ENCODE peak calls at places on chromosomes 16 and 17, in ten cellular contexts. One of them, this sample, is unnamed.
A peak's percentile ranks its signal among the peaks of the same experiment; 100 is the strongest.

GRCh38 chr16:84532299-84532724 is 27.9 kb upstream of the MEAK7 start:
- DNase-seq in SK-N-DZ: no peak
- DNase-seq in pulmonary artery endothelial cell: peak; percentile 89
- DNase-seq in right cardiac atrium: peak; percentile 87
- DNase-seq in GM04504: peak; percentile 95
- DNase-seq in RWPE1: peak; percentile 86
- DNase-seq in stimulated activated naive CD4-positive, alpha-beta T cell: no peak
- DNase-seq in T47D: peak; percentile 33
- DNase-seq in activated CD8-positive, alpha-beta memory T cell treated with anti-CD3 and anti-CD28 coated beads, Interleukin-2, amount 10 ng/mL, durations not matched to agents 7 days and 5 days: no peak
- DNase-seq in nephron progenitor cell: no peak
- DNase-seq in this sample: no peak

GRCh38 chr17:39152134-39152884 is 872 bp upstream of the PLXDC1 start:
- DNase-seq in SK-N-DZ: no peak
- DNase-seq in pulmonary artery endothelial cell: no peak
- DNase-seq in right cardiac atrium: peak; percentile 65
- DNase-seq in GM04504: no peak
- DNase-seq in RWPE1: no peak
- DNase-seq in stimulated activated naive CD4-positive, alpha-beta T cell: peak; percentile 53
- DNase-seq in T47D: peak; percentile 37
- DNase-seq in activated CD8-positive, alpha-beta memory T cell treated with anti-CD3 and anti-CD28 coated beads, Interleukin-2, amount 10 ng/mL, durations not matched to agents 7 days and 5 days: peak; percentile 56
- DNase-seq in nephron progenitor cell: peak; percentile 40
- DNase-seq in this sample: no peak

GRCh38 chr17:63764701-63765100 is 8.7 kb downstream of the CCDC47 start:
- DNase-seq in SK-N-DZ: no peak
- DNase-seq in pulmonary artery endothelial cell: no peak
- DNase-seq in right cardiac atrium: no peak
- DNase-seq in GM04504: no peak
- DNase-seq in RWPE1: no peak
- DNase-seq in stimulated activated naive CD4-positive, alpha-beta T cell: no peak
- DNase-seq in T47D: no peak
- DNase-seq in activated CD8-positive, alpha-beta memory T cell treated with anti-CD3 and anti-CD28 coated beads, Interleukin-2, amount 10 ng/mL, durations not matched to agents 7 days and 5 days: no peak
- DNase-seq in nephron progenitor cell: no peak
- DNase-seq in this sample: no peak

GRCh38 chr16:1674751-1675664 is 3.1 kb upstream of the JPT2 start:
- DNase-seq in SK-N-DZ: no peak
- DNase-seq in pulmonary artery endothelial cell: no peak
- DNase-seq in right cardiac atrium: peak; percentile 33
- DNase-seq in GM04504: peak; percentile 28
- DNase-seq in RWPE1: peak; percentile 65
- DNase-seq in stimulated activated naive CD4-positive, alpha-beta T cell: no peak
- DNase-seq in T47D: no peak
- DNase-seq in activated CD8-positive, alpha-beta memory T cell treated with anti-CD3 and anti-CD28 coated beads, Interleukin-2, amount 10 ng/mL, durations not matched to agents 7 days and 5 days: no peak
- DNase-seq in nephron progenitor cell: no peak
- DNase-seq in this sample: no peak

GRCh38 chr16:72561-73537 is at the start of gene RHBDF1:
- DNase-seq in SK-N-DZ: no peak
- DNase-seq in pulmonary artery endothelial cell: no peak
- DNase-seq in right cardiac atrium: peak; percentile 89
- DNase-seq in GM04504: no peak
- DNase-seq in RWPE1: peak; percentile 74
- DNase-seq in stimulated activated naive CD4-positive, alpha-beta T cell: no peak
- DNase-seq in T47D: peak; percentile 77
- DNase-seq in activated CD8-positive, alpha-beta memory T cell treated with anti-CD3 and anti-CD28 coated beads, Interleukin-2, amount 10 ng/mL, durations not matched to agents 7 days and 5 days: no peak
- DNase-seq in nephron progenitor cell: peak; percentile 81
- DNase-seq in this sample: no peak

GRCh38 chr17:39045948-39046679 is 78.9 kb upstream of the FBXO47 start:
- DNase-seq in SK-N-DZ: peak; percentile 9
- DNase-seq in pulmonary artery endothelial cell: no peak
- DNase-seq in right cardiac atrium: no peak
- DNase-seq in GM04504: no peak
- DNase-seq in RWPE1: no peak
- DNase-seq in stimulated activated naive CD4-positive, alpha-beta T cell: no peak
- DNase-seq in T47D: no peak
- DNase-seq in activated CD8-positive, alpha-beta memory T cell treated with anti-CD3 and anti-CD28 coated beads, Interleukin-2, amount 10 ng/mL, durations not matched to agents 7 days and 5 days: no peak
- DNase-seq in nephron progenitor cell: peak; percentile 18
- DNase-seq in this sample: no peak

GRCh38 chr16:2473999-2474876 is 689 bp upstream of the TBC1D24 start:
- DNase-seq in SK-N-DZ: peak; percentile 49
- DNase-seq in pulmonary artery endothelial cell: no peak
- DNase-seq in right cardiac atrium: peak; percentile 84
- DNase-seq in GM04504: no peak
- DNase-seq in RWPE1: no peak
- DNase-seq in stimulated activated naive CD4-positive, alpha-beta T cell: peak; percentile 62
- DNase-seq in T47D: peak; percentile 60
- DNase-seq in activated CD8-positive, alpha-beta memory T cell treated with anti-CD3 and anti-CD28 coated beads, Interleukin-2, amount 10 ng/mL, durations not matched to agents 7 days and 5 days: peak; percentile 72
- DNase-seq in nephron progenitor cell: peak; percentile 61
- DNase-seq in this sample: no peak

GRCh38 chr17:81551458-81552243 is 502 bp downstream of the FAAP100 start:
- DNase-seq in SK-N-DZ: no peak
- DNase-seq in pulmonary artery endothelial cell: no peak
- DNase-seq in right cardiac atrium: peak; percentile 67
- DNase-seq in GM04504: no peak
- DNase-seq in RWPE1: peak; percentile 24
- DNase-seq in stimulated activated naive CD4-positive, alpha-beta T cell: no peak
- DNase-seq in T47D: peak; percentile 61
- DNase-seq in activated CD8-positive, alpha-beta memory T cell treated with anti-CD3 and anti-CD28 coated beads, Interleukin-2, amount 10 ng/mL, durations not matched to agents 7 days and 5 days: peak; percentile 50
- DNase-seq in nephron progenitor cell: peak; percentile 51
- DNase-seq in this sample: no peak

GRCh38 chr16:30948956-30949654 is at the start of gene ORAI3:
- DNase-seq in SK-N-DZ: peak; percentile 46
- DNase-seq in pulmonary artery endothelial cell: no peak
- DNase-seq in right cardiac atrium: peak; percentile 93
- DNase-seq in GM04504: no peak
- DNase-seq in RWPE1: peak; percentile 48
- DNase-seq in stimulated activated naive CD4-positive, alpha-beta T cell: peak; percentile 36
- DNase-seq in T47D: peak; percentile 77
- DNase-seq in activated CD8-positive, alpha-beta memory T cell treated with anti-CD3 and anti-CD28 coated beads, Interleukin-2, amount 10 ng/mL, durations not matched to agents 7 days and 5 days: peak; percentile 76
- DNase-seq in nephron progenitor cell: peak; percentile 71
- DNase-seq in this sample: no peak

GRCh38 chr17:8300629-8301242 is 5.5 kb upstream of the SLC25A35 start:
- DNase-seq in SK-N-DZ: peak; percentile 85
- DNase-seq in pulmonary artery endothelial cell: no peak
- DNase-seq in right cardiac atrium: peak; percentile 78
- DNase-seq in GM04504: no peak
- DNase-seq in RWPE1: peak; percentile 84
- DNase-seq in stimulated activated naive CD4-positive, alpha-beta T cell: peak; percentile 74
- DNase-seq in T47D: peak; percentile 74
- DNase-seq in activated CD8-positive, alpha-beta memory T cell treated with anti-CD3 and anti-CD28 coated beads, Interleukin-2, amount 10 ng/mL, durations not matched to agents 7 days and 5 days: peak; percentile 74
- DNase-seq in nephron progenitor cell: peak; percentile 58
- DNase-seq in this sample: no peak

GRCh38 chr16:72105978-72106377 is 12.3 kb downstream of the DHX38 start:
- DNase-seq in SK-N-DZ: no peak
- DNase-seq in pulmonary artery endothelial cell: no peak
- DNase-seq in right cardiac atrium: no peak
- DNase-seq in GM04504: no peak
- DNase-seq in RWPE1: no peak
- DNase-seq in stimulated activated naive CD4-positive, alpha-beta T cell: no peak
- DNase-seq in T47D: no peak
- DNase-seq in activated CD8-positive, alpha-beta memory T cell treated with anti-CD3 and anti-CD28 coated beads, Interleukin-2, amount 10 ng/mL, durations not matched to agents 7 days and 5 days: no peak
- DNase-seq in nephron progenitor cell: no peak
- DNase-seq in this sample: no peak

GRCh38 chr16:47016700-47017133 is 43.2 kb upstream of the DNAJA2 start:
- DNase-seq in SK-N-DZ: no peak
- DNase-seq in pulmonary artery endothelial cell: no peak
- DNase-seq in right cardiac atrium: no peak
- DNase-seq in GM04504: no peak
- DNase-seq in RWPE1: no peak
- DNase-seq in stimulated activated naive CD4-positive, alpha-beta T cell: no peak
- DNase-seq in T47D: no peak
- DNase-seq in activated CD8-positive, alpha-beta memory T cell treated with anti-CD3 and anti-CD28 coated beads, Interleukin-2, amount 10 ng/mL, durations not matched to agents 7 days and 5 days: peak; percentile 60
- DNase-seq in nephron progenitor cell: no peak
- DNase-seq in this sample: no peak

GRCh38 chr17:39473310-39473709 is 12.0 kb downstream of the CDK12 start:
- DNase-seq in SK-N-DZ: no peak
- DNase-seq in pulmonary artery endothelial cell: no peak
- DNase-seq in right cardiac atrium: no peak
- DNase-seq in GM04504: no peak
- DNase-seq in RWPE1: no peak
- DNase-seq in stimulated activated naive CD4-positive, alpha-beta T cell: no peak
- DNase-seq in T47D: no peak
- DNase-seq in activated CD8-positive, alpha-beta memory T cell treated with anti-CD3 and anti-CD28 coated beads, Interleukin-2, amount 10 ng/mL, durations not matched to agents 7 days and 5 days: no peak
- DNase-seq in nephron progenitor cell: no peak
- DNase-seq in this sample: no peak

GRCh38 chr16:66502020-66502913 is 47.7 kb downstream of the TK2 start:
- DNase-seq in SK-N-DZ: no peak
- DNase-seq in pulmonary artery endothelial cell: no peak
- DNase-seq in right cardiac atrium: no peak
- DNase-seq in GM04504: no peak
- DNase-seq in RWPE1: peak; percentile 36
- DNase-seq in stimulated activated naive CD4-positive, alpha-beta T cell: no peak
- DNase-seq in T47D: no peak
- DNase-seq in activated CD8-positive, alpha-beta memory T cell treated with anti-CD3 and anti-CD28 coated beads, Interleukin-2, amount 10 ng/mL, durations not matched to agents 7 days and 5 days: no peak
- DNase-seq in nephron progenitor cell: no peak
- DNase-seq in this sample: no peak

GRCh38 chr17:73194514-73195222 is 1.8 kb downstream of the COG1 start:
- DNase-seq in SK-N-DZ: no peak
- DNase-seq in pulmonary artery endothelial cell: no peak
- DNase-seq in right cardiac atrium: no peak
- DNase-seq in GM04504: no peak
- DNase-seq in RWPE1: no peak
- DNase-seq in stimulated activated naive CD4-positive, alpha-beta T cell: no peak
- DNase-seq in T47D: no peak
- DNase-seq in activated CD8-positive, alpha-beta memory T cell treated with anti-CD3 and anti-CD28 coated beads, Interleukin-2, amount 10 ng/mL, durations not matched to agents 7 days and 5 days: no peak
- DNase-seq in nephron progenitor cell: no peak
- DNase-seq in this sample: no peak

GRCh38 chr17:78643326-78643725 is 66.1 kb upstream of the DNAH17 start:
- DNase-seq in SK-N-DZ: no peak
- DNase-seq in pulmonary artery endothelial cell: no peak
- DNase-seq in right cardiac atrium: peak; percentile 20
- DNase-seq in GM04504: no peak
- DNase-seq in RWPE1: no peak
- DNase-seq in stimulated activated naive CD4-positive, alpha-beta T cell: no peak
- DNase-seq in T47D: no peak
- DNase-seq in activated CD8-positive, alpha-beta memory T cell treated with anti-CD3 and anti-CD28 coated beads, Interleukin-2, amount 10 ng/mL, durations not matched to agents 7 days and 5 days: no peak
- DNase-seq in nephron progenitor cell: no peak
- DNase-seq in this sample: no peak

GRCh38 chr16:19831678-19832077 is 53.0 kb downstream of the GPRC5B start:
- DNase-seq in SK-N-DZ: no peak
- DNase-seq in pulmonary artery endothelial cell: peak; percentile 8
- DNase-seq in right cardiac atrium: no peak
- DNase-seq in GM04504: peak; percentile 48
- DNase-seq in RWPE1: peak; percentile 9
- DNase-seq in stimulated activated naive CD4-positive, alpha-beta T cell: no peak
- DNase-seq in T47D: no peak
- DNase-seq in activated CD8-positive, alpha-beta memory T cell treated with anti-CD3 and anti-CD28 coated beads, Interleukin-2, amount 10 ng/mL, durations not matched to agents 7 days and 5 days: no peak
- DNase-seq in nephron progenitor cell: no peak
- DNase-seq in this sample: no peak

GRCh38 chr16:89621698-89622409 is 8.4 kb downstream of the DPEP1 start:
- DNase-seq in SK-N-DZ: no peak
- DNase-seq in pulmonary artery endothelial cell: no peak
- DNase-seq in right cardiac atrium: no peak
- DNase-seq in GM04504: no peak
- DNase-seq in RWPE1: no peak
- DNase-seq in stimulated activated naive CD4-positive, alpha-beta T cell: no peak
- DNase-seq in T47D: no peak
- DNase-seq in activated CD8-positive, alpha-beta memory T cell treated with anti-CD3 and anti-CD28 coated beads, Interleukin-2, amount 10 ng/mL, durations not matched to agents 7 days and 5 days: no peak
- DNase-seq in nephron progenitor cell: no peak
- DNase-seq in this sample: no peak